ENCODE peak calls at places on chromosomes 7 and 10, in seven cellular contexts. One of them, this sample, is unnamed.

GRCh38 chr10:98516352-98516751 is 69.6 kb upstream of the HPS1 start:
- DNase-seq in Peyer's patch: no peak
- DNase-seq in mesendoderm: peak; percentile 80
- DNase-seq in iPS DF 6.9: no peak
- DNase-seq in CD4-positive, alpha-beta memory T cell: no peak
- DNase-seq in transverse colon: no peak
- DNase-seq in IMR-90: no peak
- DNase-seq in this sample: no peak

GRCh38 chr7:106775552-106775936 is 89.5 kb upstream of the PIK3CG start:
- DNase-seq in Peyer's patch: no peak
- DNase-seq in CD4-positive, alpha-beta memory T cell: no peak
- DNase-seq in mesendoderm: peak; percentile 7
- DNase-seq in IMR-90: peak; percentile 86
- DNase-seq in iPS DF 6.9: no peak
- DNase-seq in transverse colon: no peak
- DNase-seq in this sample: no peak

GRCh38 chr7:4227105-4228010 is 454.7 kb upstream of the FOXK1 start:
- DNase-seq in Peyer's patch: no peak
- DNase-seq in IMR-90: no peak
- DNase-seq in CD4-positive, alpha-beta memory T cell: no peak
- DNase-seq in iPS DF 6.9: no peak
- DNase-seq in mesendoderm: no peak
- DNase-seq in transverse colon: no peak
- DNase-seq in this sample: no peak

GRCh38 chr7:42193457-42194111 is 43.4 kb downstream of the GLI3 start:
- DNase-seq in Peyer's patch: no peak
- DNase-seq in CD4-positive, alpha-beta memory T cell: no peak
- DNase-seq in iPS DF 6.9: no peak
- DNase-seq in transverse colon: no peak
- DNase-seq in mesendoderm: no peak
- DNase-seq in IMR-90: peak; percentile 33
- DNase-seq in this sample: no peak

GRCh38 chr7:24073651-24074420 is 210.2 kb upstream of the NPY start:
- DNase-seq in transverse colon: no peak
- DNase-seq in CD4-positive, alpha-beta memory T cell: no peak
- DNase-seq in mesendoderm: no peak
- DNase-seq in IMR-90: no peak
- DNase-seq in Peyer's patch: no peak
- DNase-seq in iPS DF 6.9: no peak
- DNase-seq in this sample: no peak

GRCh38 chr7:23012797-23013714 is 874 bp downstream of the HYCC1 start:
- DNase-seq in CD4-positive, alpha-beta memory T cell: peak; percentile 13
- DNase-seq in transverse colon: peak; percentile 15
- DNase-seq in mesendoderm: peak; percentile 66
- DNase-seq in Peyer's patch: peak; percentile 62
- DNase-seq in iPS DF 6.9: no peak
- DNase-seq in IMR-90: no peak
- DNase-seq in this sample: no peak

GRCh38 chr10:55629792-55630490 is 731.1 kb downstream of the ZWINT start:
- DNase-seq in transverse colon: no peak
- DNase-seq in Peyer's patch: no peak
- DNase-seq in iPS DF 6.9: no peak
- DNase-seq in IMR-90: peak; percentile 4
- DNase-seq in CD4-positive, alpha-beta memory T cell: no peak
- DNase-seq in mesendoderm: peak; percentile 77
- DNase-seq in this sample: peak; percentile 45

GRCh38 chr7:98760201-98760651 is 109.6 kb downstream of the TMEM130 start:
- DNase-seq in mesendoderm: no peak
- DNase-seq in iPS DF 6.9: no peak
- DNase-seq in IMR-90: no peak
- DNase-seq in Peyer's patch: no peak
- DNase-seq in CD4-positive, alpha-beta memory T cell: no peak
- DNase-seq in transverse colon: no peak
- DNase-seq in this sample: no peak

GRCh38 chr10:5948999-5949759 is 28.2 kb downstream of the IL15RA start:
- DNase-seq in transverse colon: peak; percentile 64
- DNase-seq in mesendoderm: peak; percentile 75
- DNase-seq in CD4-positive, alpha-beta memory T cell: no peak
- DNase-seq in Peyer's patch: peak; percentile 77
- DNase-seq in IMR-90: peak; percentile 71
- DNase-seq in iPS DF 6.9: peak; percentile 41
- DNase-seq in this sample: no peak

GRCh38 chr10:13661261-13661660 is 74.5 kb downstream of the PRPF18 start:
- DNase-seq in transverse colon: no peak
- DNase-seq in mesendoderm: no peak
- DNase-seq in CD4-positive, alpha-beta memory T cell: no peak
- DNase-seq in iPS DF 6.9: no peak
- DNase-seq in IMR-90: no peak
- DNase-seq in Peyer's patch: no peak
- DNase-seq in this sample: no peak

GRCh38 chr10:13659887-13660544 is 73.3 kb downstream of the PRPF18 start:
- DNase-seq in IMR-90: peak; percentile 50
- DNase-seq in iPS DF 6.9: peak; percentile 22
- DNase-seq in transverse colon: peak; percentile 59
- DNase-seq in Peyer's patch: peak; percentile 75
- DNase-seq in mesendoderm: peak; percentile 60
- DNase-seq in CD4-positive, alpha-beta memory T cell: peak; percentile 51
- DNase-seq in this sample: no peak

GRCh38 chr10:13658256-13658655 is 71.5 kb downstream of the PRPF18 start:
- DNase-seq in CD4-positive, alpha-beta memory T cell: no peak
- DNase-seq in Peyer's patch: no peak
- DNase-seq in transverse colon: no peak
- DNase-seq in iPS DF 6.9: no peak
- DNase-seq in IMR-90: no peak
- DNase-seq in mesendoderm: no peak
- DNase-seq in this sample: no peak

GRCh38 chr10:13658864-13659685 is 72.3 kb downstream of the PRPF18 start:
- DNase-seq in IMR-90: no peak
- DNase-seq in Peyer's patch: no peak
- DNase-seq in transverse colon: no peak
- DNase-seq in mesendoderm: peak; percentile 16
- DNase-seq in CD4-positive, alpha-beta memory T cell: no peak
- DNase-seq in iPS DF 6.9: no peak
- DNase-seq in this sample: no peak

GRCh38 chr10:13660545-13660920 is 73.8 kb downstream of the PRPF18 start:
- DNase-seq in mesendoderm: no peak
- DNase-seq in transverse colon: no peak
- DNase-seq in IMR-90: peak; percentile 41
- DNase-seq in Peyer's patch: no peak
- DNase-seq in iPS DF 6.9: no peak
- DNase-seq in CD4-positive, alpha-beta memory T cell: no peak
- DNase-seq in this sample: peak; percentile 76
- H3K36me3 ChIP-seq in mesendoderm: peaks cover 3% of the 10 kb centered on the region
- H3K36me3 ChIP-seq in transverse colon: no peaks in the 10 kb centered on the region
- H3K36me3 ChIP-seq in IMR-90: peaks cover 37% of the 10 kb centered on the region
- H3K36me3 ChIP-seq in Peyer's patch: no peaks in the 10 kb centered on the region
- H3K36me3 ChIP-seq in iPS DF 6.9: peaks cover 13% of the 10 kb centered on the region
- H3K36me3 ChIP-seq in CD4-positive, alpha-beta memory T cell: no peaks in the 10 kb centered on the region
- H3K36me3 ChIP-seq in this sample: peaks cover 9% of the 10 kb centered on the region

DNA sequence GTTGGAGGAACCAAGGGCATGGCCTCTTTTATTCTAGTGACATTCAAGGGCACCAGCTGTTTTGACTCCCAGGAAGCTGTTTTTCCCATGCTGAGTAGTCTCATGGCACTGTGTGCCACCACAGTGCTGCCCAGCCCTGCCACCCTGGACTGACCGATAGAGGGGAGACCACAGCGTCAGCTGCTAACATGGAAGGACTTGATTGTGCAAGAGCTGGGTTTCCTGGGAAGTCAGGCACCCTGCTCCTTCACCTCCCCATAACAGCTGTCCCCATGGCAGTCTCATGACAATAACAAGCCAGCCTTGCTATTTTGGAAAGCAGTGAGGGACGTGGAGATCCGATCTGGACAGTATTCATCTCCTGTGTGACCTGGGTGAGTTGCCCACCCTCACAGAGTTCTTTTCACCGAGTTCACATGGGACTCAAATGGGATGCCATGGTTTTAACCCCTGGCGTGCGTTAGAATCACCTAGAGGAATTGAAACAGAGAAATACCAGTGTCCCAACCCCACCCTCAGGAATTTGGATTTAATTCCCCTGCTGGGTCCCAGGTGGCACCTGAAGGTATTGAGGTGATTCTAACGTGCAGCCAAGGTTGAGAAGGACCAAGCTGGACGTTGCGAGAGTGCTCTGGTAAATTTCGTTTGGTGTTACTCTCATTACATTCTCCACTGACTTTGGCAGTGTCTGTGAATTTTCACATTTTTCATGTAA is 174.8 kb downstream of the CELF2 start:
- DNase-seq in iPS DF 6.9: no peak
- DNase-seq in CD4-positive, alpha-beta memory T cell: no peak
- DNase-seq in Peyer's patch: no peak
- DNase-seq in IMR-90: no peak
- DNase-seq in transverse colon: peak; percentile 27
- DNase-seq in mesendoderm: peak; percentile 43
- DNase-seq in this sample: no peak
- H3K36me3 ChIP-seq in iPS DF 6.9: no peaks in the 10 kb centered on the region
- H3K36me3 ChIP-seq in CD4-positive, alpha-beta memory T cell: peaks cover 37% of the 10 kb centered on the region
- H3K36me3 ChIP-seq in Peyer's patch: no peaks in the 10 kb centered on the region
- H3K36me3 ChIP-seq in IMR-90: no peaks in the 10 kb centered on the region
- H3K36me3 ChIP-seq in transverse colon: no peaks in the 10 kb centered on the region
- H3K36me3 ChIP-seq in mesendoderm: no peaks in the 10 kb centered on the region
- H3K36me3 ChIP-seq in this sample: no peaks in the 10 kb centered on the region

DNA sequence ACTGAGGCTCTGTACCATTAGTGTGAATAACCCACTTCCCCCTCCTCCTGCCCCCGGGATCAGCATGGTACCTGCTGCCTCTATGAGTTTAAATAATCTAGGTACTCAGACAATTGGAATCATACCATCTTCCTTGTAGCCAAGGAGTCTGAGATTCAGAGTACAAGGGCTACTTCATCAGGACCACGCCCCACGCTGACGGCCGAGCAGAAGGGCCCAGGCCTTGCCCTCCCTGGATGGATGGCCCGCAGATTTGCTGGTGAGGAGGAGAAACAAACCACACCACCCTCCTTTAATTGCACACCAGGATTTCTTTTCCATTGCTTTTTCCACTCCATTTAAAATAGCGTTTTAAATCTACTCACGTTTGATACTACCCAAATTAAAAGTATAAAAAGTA is 649.9 kb upstream of the ADARB2 start:
- DNase-seq in transverse colon: no peak
- DNase-seq in CD4-positive, alpha-beta memory T cell: no peak
- DNase-seq in iPS DF 6.9: no peak
- DNase-seq in Peyer's patch: no peak
- DNase-seq in IMR-90: no peak
- DNase-seq in mesendoderm: no peak
- DNase-seq in this sample: no peak
- H3K36me3 ChIP-seq in transverse colon: no peaks in the 10 kb centered on the region
- H3K36me3 ChIP-seq in CD4-positive, alpha-beta memory T cell: no peaks in the 10 kb centered on the region
- H3K36me3 ChIP-seq in iPS DF 6.9: no peaks in the 10 kb centered on the region
- H3K36me3 ChIP-seq in Peyer's patch: no peaks in the 10 kb centered on the region
- H3K36me3 ChIP-seq in IMR-90: no peaks in the 10 kb centered on the region
- H3K36me3 ChIP-seq in mesendoderm: no peaks in the 10 kb centered on the region
- H3K36me3 ChIP-seq in this sample: no peaks in the 10 kb centered on the region

DNA sequence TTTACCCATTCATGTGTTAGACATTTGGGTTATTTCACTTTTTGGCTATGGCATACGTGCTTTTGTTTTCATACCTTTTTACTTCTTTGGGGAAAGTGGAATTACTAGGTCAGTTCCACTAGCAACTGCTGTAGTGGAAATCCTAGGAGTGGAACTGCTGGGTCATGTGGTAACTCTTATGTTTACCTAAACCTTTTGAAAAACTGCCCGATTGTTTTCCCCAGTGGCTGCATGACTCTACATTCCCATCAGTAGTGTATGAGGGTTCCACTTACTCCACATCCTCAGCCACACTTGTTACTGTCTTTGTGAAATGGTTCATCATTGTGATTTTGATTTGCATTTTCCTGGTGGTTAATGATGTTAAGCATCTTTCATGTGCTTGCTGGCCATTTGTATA is 82.3 kb downstream of the TAX1BP1 start:
- DNase-seq in IMR-90: no peak
- DNase-seq in Peyer's patch: no peak
- DNase-seq in iPS DF 6.9: no peak
- DNase-seq in mesendoderm: no peak
- DNase-seq in transverse colon: no peak
- DNase-seq in CD4-positive, alpha-beta memory T cell: no peak
- DNase-seq in this sample: no peak
- H3K36me3 ChIP-seq in IMR-90: peaks cover 5% of the 10 kb centered on the region
- H3K36me3 ChIP-seq in Peyer's patch: no peaks in the 10 kb centered on the region
- H3K36me3 ChIP-seq in iPS DF 6.9: no peaks in the 10 kb centered on the region
- H3K36me3 ChIP-seq in mesendoderm: no peaks in the 10 kb centered on the region
- H3K36me3 ChIP-seq in transverse colon: no peaks in the 10 kb centered on the region
- H3K36me3 ChIP-seq in CD4-positive, alpha-beta memory T cell: peaks cover 24% of the 10 kb centered on the region
- H3K36me3 ChIP-seq in this sample: peaks cover 19% of the 10 kb centered on the region

GRCh38 chr7:32583791-32584190 is 88.5 kb downstream of the AVL9 start:
- DNase-seq in iPS DF 6.9: no peak
- DNase-seq in Peyer's patch: no peak
- DNase-seq in transverse colon: no peak
- DNase-seq in IMR-90: peak; percentile 87
- DNase-seq in mesendoderm: peak; percentile 50
- DNase-seq in CD4-positive, alpha-beta memory T cell: no peak
- DNase-seq in this sample: no peak

GRCh38 chr7:32580646-32581045 is 85.4 kb downstream of the AVL9 start:
- DNase-seq in mesendoderm: no peak
- DNase-seq in IMR-90: no peak
- DNase-seq in Peyer's patch: no peak
- DNase-seq in iPS DF 6.9: no peak
- DNase-seq in transverse colon: no peak
- DNase-seq in CD4-positive, alpha-beta memory T cell: no peak
- DNase-seq in this sample: no peak

GRCh38 chr7:32577421-32577820 is 82.1 kb downstream of the AVL9 start:
- DNase-seq in CD4-positive, alpha-beta memory T cell: no peak
- DNase-seq in IMR-90: no peak
- DNase-seq in iPS DF 6.9: no peak
- DNase-seq in transverse colon: no peak
- DNase-seq in Peyer's patch: no peak
- DNase-seq in mesendoderm: no peak
- DNase-seq in this sample: no peak

GRCh38 chr7:32582036-32582435 is 86.7 kb downstream of the AVL9 start:
- DNase-seq in Peyer's patch: no peak
- DNase-seq in IMR-90: peak; percentile 35
- DNase-seq in mesendoderm: no peak
- DNase-seq in iPS DF 6.9: no peak
- DNase-seq in transverse colon: no peak
- DNase-seq in CD4-positive, alpha-beta memory T cell: no peak
- DNase-seq in this sample: no peak

DNA sequence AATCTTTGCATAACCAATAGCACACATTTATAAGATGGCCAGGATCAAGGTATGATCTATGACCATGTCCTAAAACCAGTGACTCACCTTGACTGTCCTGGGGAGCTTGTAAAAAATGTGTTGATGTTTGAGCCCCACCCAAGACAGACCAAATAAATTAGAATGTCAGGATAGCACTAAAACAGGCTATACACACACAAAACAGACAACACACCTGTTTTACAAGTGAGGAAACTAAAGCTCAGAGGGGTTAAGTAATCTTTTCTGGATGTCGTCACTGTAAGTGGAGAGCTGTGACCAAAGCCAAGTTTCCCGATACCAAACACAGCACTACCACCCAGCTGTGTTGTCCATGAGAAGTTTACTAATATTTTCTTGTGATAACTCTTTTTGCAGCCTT is 84.5 kb downstream of the AVL9 start:
- DNase-seq in transverse colon: no peak
- DNase-seq in CD4-positive, alpha-beta memory T cell: no peak
- DNase-seq in Peyer's patch: no peak
- DNase-seq in mesendoderm: no peak
- DNase-seq in iPS DF 6.9: no peak
- DNase-seq in IMR-90: no peak
- DNase-seq in this sample: no peak
- H3K36me3 ChIP-seq in transverse colon: no peaks in the 10 kb centered on the region
- H3K36me3 ChIP-seq in CD4-positive, alpha-beta memory T cell: peaks cover 63% of the 10 kb centered on the region
- H3K36me3 ChIP-seq in Peyer's patch: no peaks in the 10 kb centered on the region
- H3K36me3 ChIP-seq in mesendoderm: peaks cover 6% of the 10 kb centered on the region
- H3K36me3 ChIP-seq in iPS DF 6.9: peaks cover 6% of the 10 kb centered on the region
- H3K36me3 ChIP-seq in IMR-90: peaks cover 43% of the 10 kb centered on the region
- H3K36me3 ChIP-seq in this sample: peaks cover 80% of the 10 kb centered on the region

This sample was measured in RWPE2.